ENCODE peak calls at places on chromosome 14, in five cellular contexts. D, G, Y, B and H are unnamed samples.

GRCh38 chr14:61527325-61528100 is 167.8 kb upstream of the HIF1A start:
- DNase-seq in G (no peak), B (peak; percentile 81), D (no peak), Y (no peak), H (no peak)

GRCh38 chr14:21098134-21098891 is at the start of gene ZNF219:
- DNase-seq in D (peak; percentile 66), G (peak; percentile 75), Y (peak; percentile 76), B (peak; percentile 15), H (peak; percentile 70)

GRCh38 chr14:64193821-64194220 is 100.3 kb downstream of the ESR2 start:
- DNase-seq in Y (no peak), B (no peak), G (no peak), D (no peak), H (no peak)

GRCh38 chr14:67940476-67940875 is 120.9 kb downstream of the RAD51B start:
- DNase-seq in B (no peak), G (peak; percentile 57), Y (no peak), D (no peak), H (no peak)

GRCh38 chr14:53017837-53018236 is 67.0 kb upstream of the FERMT2 start:
- DNase-seq in B (no peak), G (no peak), D (no peak), Y (no peak), H (no peak)

GRCh38 chr14:64973826-64974225 is 1.7 kb upstream of the RAB15 start:
- DNase-seq in Y (no peak), B (no peak), D (no peak), G (no peak), H (no peak)

GRCh38 chr14:91749857-91750256 is 18.0 kb upstream of the CATSPERB start:
- DNase-seq in Y (no peak), G (no peak), D (no peak), B (no peak), H (no peak)

GRCh38 chr14:106058342-106058741 is 532.0 kb downstream of the TMEM121 start:
- DNase-seq in G (no peak), B (no peak), Y (no peak), D (no peak), H (no peak)

GRCh38 chr14:71290960-71291466 is 383.8 kb downstream of the PCNX1 start:
- DNase-seq in Y (peak; percentile 10), G (no peak), D (no peak), B (peak; percentile 78), H (no peak)

GRCh38 chr14:105880616-105881015 is 354.2 kb downstream of the TMEM121 start:
- DNase-seq in B (no peak), Y (no peak), D (no peak), G (peak; percentile 6), H (peak; percentile 2)

GRCh38 chr14:36690301-36691020 is 28.8 kb downstream of the PAX9 start:
- DNase-seq in D (no peak), Y (no peak), B (peak; percentile 21), G (no peak), H (no peak)

GRCh38 chr14:33307691-33308369 is 369.2 kb downstream of the NPAS3 start:
- DNase-seq in B (peak; percentile 1), G (peak; percentile 20), Y (no peak), D (no peak), H (peak; percentile 41)

GRCh38 chr14:98958048-98959031 is 313.7 kb downstream of the BCL11B start:
- DNase-seq in B (no peak), Y (no peak), G (no peak), D (no peak), H (no peak)

GRCh38 chr14:61505815-61506809 is 184.7 kb downstream of the PRKCH start:
- DNase-seq in D (no peak), B (no peak), Y (no peak), G (no peak), H (no peak)

GRCh38 chr14:44149597-44149996 is 357.5 kb downstream of the FSCB start:
- DNase-seq in D (no peak), G (no peak), Y (no peak), B (no peak), H (no peak)

GRCh38 chr14:63692309-63693020 is 35.4 kb downstream of the SGPP1 start:
- DNase-seq in B (peak; percentile 15), G (no peak), D (no peak), Y (no peak), H (no peak)

GRCh38 chr14:68733086-68733621 is 59.7 kb downstream of the ZFP36L1 start:
- DNase-seq in G (no peak), B (no peak), Y (no peak), D (peak; percentile 45), H (no peak)

GRCh38 chr14:93019367-93019843 is 96.3 kb downstream of the ITPK1 start:
- DNase-seq in G (peak; percentile 79), Y (peak; percentile 46), B (no peak), D (no peak), H (peak; percentile 46)

GRCh38 chr14:33515441-33515840 is 435.4 kb downstream of the EGLN3 start:
- DNase-seq in G (no peak), D (no peak), B (no peak), Y (no peak), H (no peak)

GRCh38 chr14:77151245-77151644 is 9.7 kb upstream of the ZDHHC22 start:
- DNase-seq in Y (no peak), D (no peak), B (peak; percentile 19), G (no peak), H (no peak)

GRCh38 chr14:64646103-64646502 is 58.1 kb upstream of the PLEKHG3 start:
- DNase-seq in Y (no peak), G (peak; percentile 53), B (peak; percentile 44), D (no peak), H (no peak)

GRCh38 chr14:92666251-92666650 is 82.2 kb downstream of the LGMN start:
- DNase-seq in D (no peak), G (no peak), Y (no peak), B (no peak), H (no peak)

GRCh38 chr14:89296281-89296745 is 120.7 kb downstream of the FOXN3 start:
- DNase-seq in D (no peak), G (no peak), Y (no peak), B (no peak), H (no peak)

GRCh38 chr14:101810897-101811620 is 49.5 kb downstream of the PPP2R5C start:
- DNase-seq in D (no peak), G (no peak), B (peak; percentile 44), Y (no peak), H (no peak)

GRCh38 chr14:73717247-73717646 is 3.1 kb upstream of the PNMA1 start:
- DNase-seq in B (no peak), G (peak; percentile 57), D (no peak), Y (no peak), H (no peak)

GRCh38 chr14:87153901-87154300 is 839.1 kb downstream of the GALC start:
- DNase-seq in Y (no peak), D (no peak), G (no peak), B (no peak), H (no peak)

GRCh38 chr14:21001218-21001617 is 2.1 kb downstream of the SLC39A2 start:
- DNase-seq in D (no peak), Y (peak; percentile 62), G (no peak), B (no peak), H (no peak)

GRCh38 chr14:105894125-105894977 is 368.0 kb downstream of the TMEM121 start:
- DNase-seq in Y (peak; percentile 3), B (no peak), G (peak; percentile 4), D (no peak), H (peak; percentile 27)

GRCh38 chr14:88013750-88014349 is 8.9 kb downstream of the GPR65 start:
- DNase-seq in Y (peak; percentile 63), G (peak; percentile 47), D (peak; percentile 72), B (peak; percentile 61), H (peak; percentile 58)

GRCh38 chr14:47186491-47186890 is 488.9 kb downstream of the MDGA2 start:
- DNase-seq in G (no peak), D (no peak), Y (no peak), B (no peak), H (no peak)

GRCh38 chr14:74875941-74876913 is at the start of gene PROX2:
- DNase-seq in B (no peak), D (no peak), Y (no peak), G (no peak), H (no peak)

GRCh38 chr14:77055981-77056380 is 27.5 kb upstream of the IRF2BPL start:
- DNase-seq in D (no peak), B (no peak), G (no peak), Y (no peak), H (no peak)

GRCh38 chr14:37088816-37089215 is 83.6 kb downstream of the SLC25A21 start:
- DNase-seq in Y (no peak), B (no peak), D (no peak), G (no peak), H (no peak)

GRCh38 chr14:104292084-104292970 is 153.9 kb downstream of the KIF26A start:
- DNase-seq in B (no peak), D (no peak), G (no peak), Y (peak; percentile 5), H (no peak)

GRCh38 chr14:69316449-69317391 is 56.8 kb downstream of the GALNT16 start:
- DNase-seq in B (peak; percentile 95), Y (peak; percentile 28), D (peak; percentile 34), G (peak; percentile 81), H (peak; percentile 74)

GRCh38 chr14:93932642-93933041 is 5.5 kb downstream of the FAM181A start:
- DNase-seq in D (no peak), Y (no peak), G (no peak), B (no peak), H (no peak)

GRCh38 chr14:54094765-54095164 is 138.1 kb upstream of the BMP4 start:
- DNase-seq in D (no peak), G (no peak), B (no peak), Y (no peak), H (no peak)
- TF ChIP-seq CTCF in D (no peak), G (no peak), B (no peak), Y (no peak), H (no peak)

GRCh38 chr14:23543403-23543802 is 8.2 kb downstream of the ZFHX2 start:
- DNase-seq in G (no peak), D (no peak), B (no peak), Y (no peak), H (no peak)
- TF ChIP-seq CTCF in G (no peak), D (no peak), B (no peak), Y (no peak), H (no peak)

DNA sequence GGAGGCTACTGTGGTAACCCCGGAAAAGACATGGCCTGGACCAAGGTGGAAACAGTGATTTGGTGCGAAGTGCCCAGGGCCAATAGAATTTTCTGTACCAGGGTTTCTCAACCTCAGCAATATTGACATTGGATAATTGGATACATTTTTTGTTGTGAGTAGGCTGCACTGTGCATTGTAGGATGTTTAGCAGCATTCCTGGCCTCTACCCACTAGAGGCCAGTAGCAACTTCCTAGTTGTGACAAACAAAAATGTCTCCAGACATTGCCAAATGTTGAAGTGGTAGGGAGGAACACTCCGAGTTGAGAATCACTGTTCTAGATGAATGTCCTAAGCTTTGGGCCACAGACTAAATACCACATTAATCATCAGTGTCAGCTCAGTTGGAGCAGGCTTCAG is 6.2 kb upstream of the CGRRF1 start:
- DNase-seq in B (peak; percentile 56), Y (no peak), D (no peak), G (no peak), H (no peak)
- TF ChIP-seq CTCF in B (peak; percentile 69), Y (no peak), D (no peak), G (no peak), H (no peak)

DNA sequence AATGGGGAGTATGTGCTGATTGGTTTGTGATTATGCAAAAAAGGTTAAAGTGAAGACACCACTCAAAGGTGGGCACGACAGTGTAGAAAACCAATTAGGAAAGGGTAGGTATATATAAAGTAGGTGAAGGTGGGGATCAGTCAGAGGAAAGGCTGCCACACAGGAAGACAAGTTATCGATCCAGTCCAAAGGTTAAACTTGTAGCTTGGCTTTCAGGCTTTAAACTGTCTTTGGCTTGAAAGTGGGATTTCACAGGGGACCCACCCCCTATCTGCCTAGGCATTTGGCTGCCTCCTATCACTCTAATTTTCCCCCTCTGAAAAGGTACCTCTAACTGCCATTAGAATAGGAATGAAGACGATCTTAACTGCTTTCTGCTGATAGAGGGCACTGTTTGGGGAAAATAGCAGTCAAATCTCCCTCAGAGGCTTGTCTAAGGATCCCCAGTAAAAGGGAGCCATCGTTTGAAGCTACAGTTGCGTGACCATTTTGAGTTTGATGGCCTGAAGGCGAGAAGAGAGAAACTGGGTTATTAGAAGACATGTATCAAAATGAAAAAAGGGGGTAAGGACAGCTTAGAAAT is 250.2 kb downstream of the GPHN start:
- DNase-seq in D (no peak), G (no peak), B (no peak), Y (no peak), H (no peak)
- TF ChIP-seq CTCF in D (no peak), G (no peak), B (peak; percentile 7), Y (no peak), H (no peak)